ENCODE peak calls at places on chromosome X, in eight cellular contexts. C, E, K, I, G, O, D and R are unnamed samples.

GRCh38 chrX:110665636-110666035 is 130.0 kb downstream of the CHRDL1 start:
- DNase-seq in C (no peak), I (no peak), E (no peak), K (no peak), D (peak; percentile 26), O (peak; percentile 28), G (no peak), R (no peak)

GRCh38 chrX:37060999-37061398 is 52.8 kb downstream of the FAM47C start:
- DNase-seq in D (peak; percentile 50), I (no peak), O (no peak), E (no peak), G (no peak), C (no peak), K (no peak), R (no peak)

GRCh38 chrX:115894087-115894486 is 276.5 kb upstream of the AGTR2 start:
- DNase-seq in G (peak; percentile 58), K (no peak), D (peak; percentile 53), O (no peak), C (no peak), I (peak; percentile 32), E (no peak), R (peak; percentile 24)

GRCh38 chrX:50971390-50971789 is 60.9 kb downstream of the BMP15 start:
- DNase-seq in E (no peak), G (no peak), C (no peak), I (no peak), K (no peak), O (no peak), D (no peak), R (no peak)

GRCh38 chrX:23451266-23451665 is 116.6 kb downstream of the PTCHD1 start:
- DNase-seq in E (no peak), C (no peak), K (no peak), O (no peak), G (no peak), D (no peak), I (no peak), R (no peak)

GRCh38 chrX:105038672-105039328 is 181.7 kb downstream of the TEX13A start:
- DNase-seq in E (no peak), K (no peak), I (no peak), O (no peak), G (no peak), C (no peak), D (no peak), R (no peak)

GRCh38 chrX:70168238-70169188 is 8.8 kb upstream of the DGAT2L6 start:
- DNase-seq in D (peak; percentile 34), I (peak; percentile 31), G (no peak), E (peak; percentile 38), O (no peak), K (no peak), C (no peak), R (peak; percentile 47)

GRCh38 chrX:151981129-151981528 is 6.7 kb upstream of the GABRE start:
- DNase-seq in G (no peak), O (no peak), I (no peak), K (no peak), E (no peak), C (no peak), D (no peak), R (no peak)

GRCh38 chrX:9349572-9350259 is 115.1 kb upstream of the TBL1X start:
- DNase-seq in K (peak; percentile 30), G (no peak), C (no peak), I (no peak), D (peak; percentile 37), O (no peak), E (no peak), R (no peak)

GRCh38 chrX:7372843-7373525 is 225.0 kb upstream of the PUDP start:
- DNase-seq in D (peak; percentile 9), K (no peak), E (no peak), G (no peak), I (no peak), C (no peak), O (no peak), R (no peak)

GRCh38 chrX:2266445-2267349 is 234.1 kb downstream of the DHRSX start:
- DNase-seq in E (no peak), I (no peak), D (no peak), K (peak; percentile 65), G (no peak), C (no peak), O (no peak), R (no peak)

GRCh38 chrX:68698955-68699354 is 51.5 kb downstream of the STARD8 start:
- DNase-seq in O (peak; percentile 37), D (no peak), K (peak; percentile 41), C (no peak), G (no peak), I (no peak), E (no peak), R (no peak)
- TF ChIP-seq POLR2A in O (no peak), D (no peak), K (no peak), C (no peak), G (no peak), I (no peak), E (no peak), R (no peak)

GRCh38 chrX:53224860-53225797 is at the start of gene KDM5C:
- DNase-seq in K (peak; percentile 97), G (peak; percentile 79), C (peak; percentile 97), D (peak; percentile 95), E (peak; percentile 91), I (peak; percentile 95), O (peak; percentile 95), R (peak; percentile 51)
- TF ChIP-seq POLR2A in K (peak; percentile 46), G (peak; percentile 99), C (peak; percentile 38), D (peak; percentile 58), E (peak; percentile 9), I (peak; percentile 70), O (no peak), R (peak; percentile 81)

GRCh38 chrX:44012484-44013096 is 39.4 kb upstream of the NDP start:
- DNase-seq in D (peak; percentile 93), O (peak; percentile 29), I (no peak), E (no peak), G (no peak), C (peak; percentile 31), K (peak; percentile 81), R (peak; percentile 11)
- TF ChIP-seq POLR2A in D (no peak), O (no peak), I (no peak), E (no peak), G (no peak), C (no peak), K (no peak), R (no peak)

GRCh38 chrX:39688576-39689373 is 409.0 kb downstream of the BCOR start:
- DNase-seq in C (peak; percentile 80), G (no peak), E (peak; percentile 72), K (peak; percentile 76), D (peak; percentile 70), O (peak; percentile 75), I (peak; percentile 75), R (no peak)
- TF ChIP-seq POLR2A in C (no peak), G (no peak), E (no peak), K (peak; percentile 10), D (no peak), O (no peak), I (no peak), R (no peak)

GRCh38 chrX:101550362-101550761 is at the start of gene ARMCX1:
- DNase-seq in C (peak; percentile 87), K (peak; percentile 80), O (peak; percentile 49), E (peak; percentile 71), I (peak; percentile 76), G (no peak), D (peak; percentile 1), R (peak; percentile 44)
- TF ChIP-seq POLR2A in C (peak; percentile 55), K (peak; percentile 50), O (no peak), E (peak; percentile 65), I (peak; percentile 53), G (no peak), D (no peak), R (peak; percentile 57)

GRCh38 chrX:103100484-103100883 is 7.5 kb upstream of the NXF3 start:
- DNase-seq in E (no peak), G (no peak), O (no peak), C (no peak), K (no peak), I (no peak), D (no peak), R (no peak)

GRCh38 chrX:103099706-103100105 is 6.8 kb upstream of the NXF3 start:
- DNase-seq in C (no peak), G (no peak), I (no peak), E (no peak), D (no peak), K (no peak), O (no peak), R (no peak)

GRCh38 chrX:103098488-103098887 is 5.5 kb upstream of the NXF3 start:
- DNase-seq in O (no peak), E (no peak), G (no peak), I (no peak), C (no peak), K (no peak), D (no peak), R (no peak)

GRCh38 chrX:103101280-103102042 is 8.5 kb upstream of the NXF3 start:
- DNase-seq in I (no peak), K (no peak), O (no peak), G (no peak), D (no peak), C (no peak), E (no peak), R (no peak)
- TF ChIP-seq POLR2A in I (no peak), K (no peak), O (no peak), G (no peak), D (no peak), C (no peak), E (no peak), R (no peak)

GRCh38 chrX:276588-277171 is 4.5 kb upstream of the PLCXD1 start:
- DNase-seq in O (peak; percentile 67), I (no peak), D (peak; percentile 40), G (no peak), K (peak; percentile 85), C (no peak), E (no peak), R (peak; percentile 30)

GRCh38 chrX:270848-271367 is 10.3 kb upstream of the PLCXD1 start:
- DNase-seq in I (peak; percentile 12), O (peak; percentile 21), K (peak; percentile 79), C (no peak), G (no peak), D (no peak), E (no peak), R (no peak)

GRCh38 chrX:275476-275966 is 5.7 kb upstream of the PLCXD1 start:
- DNase-seq in D (no peak), G (no peak), C (no peak), I (no peak), O (no peak), K (peak; percentile 82), E (no peak), R (no peak)

GRCh38 chrX:274904-275475 is 6.2 kb upstream of the PLCXD1 start:
- DNase-seq in E (no peak), D (peak; percentile 86), C (peak; percentile 66), I (no peak), K (peak; percentile 78), O (peak; percentile 59), G (no peak), R (no peak)

GRCh38 chrX:275967-276587 is 5.1 kb upstream of the PLCXD1 start:
- DNase-seq in O (peak; percentile 90), D (peak; percentile 71), E (peak; percentile 34), C (peak; percentile 90), G (no peak), K (peak; percentile 93), I (no peak), R (peak; percentile 38)
- TF ChIP-seq POLR2A in O (no peak), D (peak; percentile 50), E (no peak), C (peak; percentile 48), G (no peak), K (no peak), I (no peak), R (peak; percentile 29)